ENCODE peak calls at places on chromosomes 16 and 17, in seven cellular contexts. L, E, J, I, F, T and Y are unnamed samples.

GRCh38 chr16:27690604-27691003 is 140.7 kb downstream of the KATNIP start:
- DNase-seq in E (no peak), F (no peak), J (no peak), L (peak; percentile 68), I (peak; percentile 77), T (no peak), Y (peak; percentile 43)

GRCh38 chr17:17494499-17495447 is 1.4 kb downstream of the RASD1 start:
- DNase-seq in T (no peak), F (peak; percentile 64), E (no peak), J (peak; percentile 80), I (peak; percentile 76), L (peak; percentile 11), Y (no peak)

GRCh38 chr16:65287307-65287706 is 165.4 kb upstream of the CDH11 start:
- DNase-seq in F (no peak), E (no peak), L (no peak), I (no peak), J (no peak), T (no peak), Y (no peak)

GRCh38 chr17:42629420-42630009 is 20.0 kb downstream of the TUBG1 start:
- DNase-seq in F (no peak), T (no peak), E (no peak), J (no peak), L (peak; percentile 33), I (no peak), Y (no peak)

GRCh38 chr16:22728167-22728836 is 85.7 kb upstream of the HS3ST2 start:
- DNase-seq in I (no peak), L (no peak), T (no peak), J (no peak), E (no peak), F (no peak), Y (peak; percentile 5)

GRCh38 chr16:74797414-74797813 is 22.8 kb upstream of the FA2H start:
- DNase-seq in E (no peak), I (no peak), F (no peak), L (no peak), J (no peak), T (no peak), Y (no peak)

GRCh38 chr17:67183531-67183930 is 61.5 kb downstream of the HELZ start:
- DNase-seq in I (no peak), T (no peak), L (no peak), J (no peak), F (no peak), E (no peak), Y (no peak)

GRCh38 chr17:27956601-27957445 is 63.7 kb upstream of the LYRM9 start:
- DNase-seq in L (peak; percentile 40), T (no peak), I (no peak), E (no peak), J (no peak), F (no peak), Y (no peak)

GRCh38 chr17:43599046-43599395 is 52.9 kb upstream of the ETV4 start:
- DNase-seq in T (no peak), F (no peak), I (no peak), J (no peak), L (no peak), E (no peak), Y (no peak)

GRCh38 chr17:45984368-45984767 is 14.7 kb upstream of the STH start:
- DNase-seq in F (no peak), J (no peak), T (no peak), I (no peak), L (no peak), E (no peak), Y (no peak)

GRCh38 chr17:42408076-42408475 is 15.0 kb downstream of the CAVIN1 start:
- DNase-seq in T (no peak), J (no peak), I (no peak), F (peak; percentile 56), E (peak; percentile 88), L (no peak), Y (peak; percentile 97)

GRCh38 chr17:66507103-66507923 is 204.9 kb downstream of the PRKCA start:
- DNase-seq in E (no peak), I (no peak), J (no peak), L (peak; percentile 84), F (no peak), T (no peak), Y (peak; percentile 55)

GRCh38 chr16:84643180-84643583 is 5.1 kb upstream of the KLHL36 start:
- DNase-seq in E (no peak), L (peak; percentile 82), I (no peak), F (peak; percentile 68), J (peak; percentile 83), T (peak; percentile 47), Y (no peak)

GRCh38 chr17:82101767-82102679 is 4.0 kb upstream of the FASN start:
- DNase-seq in L (no peak), I (no peak), F (peak; percentile 16), T (no peak), J (no peak), E (no peak), Y (no peak)

GRCh38 chr17:72403713-72404209 is 282.9 kb downstream of the SOX9 start:
- DNase-seq in L (no peak), E (no peak), T (no peak), J (no peak), I (no peak), F (no peak), Y (no peak)

GRCh38 chr17:75816693-75817092 is 27.5 kb downstream of the UNC13D start:
- DNase-seq in I (no peak), F (no peak), E (no peak), L (no peak), J (peak; percentile 60), T (no peak), Y (no peak)

GRCh38 chr17:34245496-34245895 is 9.6 kb upstream of the CCL2 start:
- DNase-seq in L (no peak), F (no peak), I (no peak), J (no peak), E (no peak), T (no peak), Y (no peak)

GRCh38 chr17:6166492-6167179 is 96.5 kb downstream of the WSCD1 start:
- DNase-seq in L (no peak), J (no peak), F (no peak), I (no peak), T (no peak), E (no peak), Y (no peak)

GRCh38 chr16:1126577-1126976 is 26.3 kb upstream of the CACNA1H start:
- DNase-seq in J (no peak), E (no peak), L (no peak), T (no peak), F (no peak), I (no peak), Y (no peak)

GRCh38 chr17:57099165-57099564 is 14.1 kb downstream of the AKAP1 start:
- DNase-seq in F (no peak), T (no peak), I (no peak), L (no peak), E (no peak), J (no peak), Y (no peak)

GRCh38 chr17:78745407-78746088 is 36.5 kb downstream of the CYTH1 start:
- DNase-seq in L (peak; percentile 72), T (no peak), I (no peak), E (peak; percentile 42), J (no peak), F (no peak), Y (peak; percentile 76)

GRCh38 chr17:74296548-74296936 is 22.5 kb downstream of the DNAI2 start:
- DNase-seq in T (peak; percentile 11), F (peak; percentile 62), J (no peak), I (peak; percentile 58), L (peak; percentile 76), E (peak; percentile 86), Y (peak; percentile 95)

GRCh38 chr17:11980813-11981212 is 16.5 kb downstream of the ZNF18 start:
- DNase-seq in I (no peak), T (no peak), E (no peak), J (no peak), F (no peak), L (peak; percentile 36), Y (no peak)

GRCh38 chr16:67264277-67264676 is 15.1 kb upstream of the PLEKHG4 start:
- DNase-seq in L (no peak), J (no peak), T (no peak), I (peak; percentile 58), E (no peak), F (no peak), Y (no peak)

GRCh38 chr17:31415004-31415454 is 23.6 kb downstream of the RAB11FIP4 start:
- DNase-seq in T (no peak), L (no peak), I (no peak), J (no peak), E (no peak), F (no peak), Y (no peak)

GRCh38 chr16:265711-266110 is 10.0 kb downstream of the RGS11 start:
- DNase-seq in E (no peak), F (no peak), J (no peak), T (no peak), I (no peak), L (no peak), Y (no peak)

GRCh38 chr17:27471321-27472269 is 15.3 kb downstream of the KSR1 start:
- DNase-seq in E (no peak), L (peak; percentile 42), T (no peak), F (no peak), I (no peak), J (no peak), Y (no peak)

GRCh38 chr16:11978080-11978479 is 1.5 kb downstream of the SNX29 start:
- DNase-seq in E (no peak), F (no peak), I (no peak), J (no peak), L (no peak), T (no peak), Y (no peak)